ENCODE peak calls at places on chromosomes 5 and 9, in eight cellular contexts. One of them, this sample, is unnamed.
A peak's percentile ranks its signal among the peaks of the same experiment; 100 is the strongest.

GRCh38 chr9:113808391-113809191 is 67.5 kb upstream of the ZNF618 start:
- DNase-seq in choroid plexus epithelial cell: peak; percentile 76
- DNase-seq in adrenal gland: peak; percentile 86
- DNase-seq in CD8-positive, alpha-beta T cell: no peak
- DNase-seq in cardiac muscle cell: no peak
- DNase-seq in heart right ventricle: no peak
- DNase-seq in GM10248: peak; percentile 2
- DNase-seq in sigmoid colon: no peak
- DNase-seq in this sample: no peak

GRCh38 chr5:136200130-136200529 is 7.2 kb upstream of the SMIM32 start:
- DNase-seq in choroid plexus epithelial cell: no peak
- DNase-seq in adrenal gland: no peak
- DNase-seq in CD8-positive, alpha-beta T cell: no peak
- DNase-seq in cardiac muscle cell: no peak
- DNase-seq in heart right ventricle: no peak
- DNase-seq in GM10248: no peak
- DNase-seq in sigmoid colon: no peak
- DNase-seq in this sample: no peak

GRCh38 chr5:176882566-176882900 is 16.6 kb downstream of the HK3 start:
- DNase-seq in choroid plexus epithelial cell: no peak
- DNase-seq in adrenal gland: no peak
- DNase-seq in CD8-positive, alpha-beta T cell: no peak
- DNase-seq in cardiac muscle cell: no peak
- DNase-seq in heart right ventricle: no peak
- DNase-seq in GM10248: no peak
- DNase-seq in sigmoid colon: no peak
- DNase-seq in this sample: no peak

GRCh38 chr5:66653380-66653779 is 57.2 kb downstream of the MAST4 start:
- DNase-seq in choroid plexus epithelial cell: no peak
- DNase-seq in adrenal gland: peak; percentile 90
- DNase-seq in CD8-positive, alpha-beta T cell: no peak
- DNase-seq in cardiac muscle cell: no peak
- DNase-seq in heart right ventricle: no peak
- DNase-seq in GM10248: no peak
- DNase-seq in sigmoid colon: no peak
- DNase-seq in this sample: no peak

GRCh38 chr5:71887680-71888079 is 168.6 kb downstream of the CARTPT start:
- DNase-seq in choroid plexus epithelial cell: peak; percentile 96
- DNase-seq in adrenal gland: no peak
- DNase-seq in CD8-positive, alpha-beta T cell: no peak
- DNase-seq in cardiac muscle cell: peak; percentile 49
- DNase-seq in heart right ventricle: no peak
- DNase-seq in GM10248: peak; percentile 74
- DNase-seq in sigmoid colon: no peak
- DNase-seq in this sample: no peak

GRCh38 chr5:2166979-2167377 is 284.3 kb upstream of the IRX4 start:
- DNase-seq in choroid plexus epithelial cell: no peak
- DNase-seq in adrenal gland: no peak
- DNase-seq in CD8-positive, alpha-beta T cell: no peak
- DNase-seq in cardiac muscle cell: no peak
- DNase-seq in heart right ventricle: no peak
- DNase-seq in GM10248: no peak
- DNase-seq in sigmoid colon: no peak
- DNase-seq in this sample: no peak

GRCh38 chr5:90644132-90644531 is 85.5 kb downstream of the ADGRV1 start:
- DNase-seq in choroid plexus epithelial cell: no peak
- DNase-seq in adrenal gland: no peak
- DNase-seq in CD8-positive, alpha-beta T cell: no peak
- DNase-seq in cardiac muscle cell: no peak
- DNase-seq in heart right ventricle: no peak
- DNase-seq in GM10248: no peak
- DNase-seq in sigmoid colon: no peak
- DNase-seq in this sample: no peak

GRCh38 chr9:37002413-37003217 is 31.5 kb downstream of the PAX5 start:
- DNase-seq in choroid plexus epithelial cell: no peak
- DNase-seq in adrenal gland: no peak
- DNase-seq in CD8-positive, alpha-beta T cell: no peak
- DNase-seq in cardiac muscle cell: no peak
- DNase-seq in heart right ventricle: no peak
- DNase-seq in GM10248: no peak
- DNase-seq in sigmoid colon: no peak
- DNase-seq in this sample: no peak

GRCh38 chr5:159310492-159310891 is 19.8 kb downstream of the IL12B start:
- DNase-seq in choroid plexus epithelial cell: peak; percentile 58
- DNase-seq in adrenal gland: no peak
- DNase-seq in CD8-positive, alpha-beta T cell: peak; percentile 17
- DNase-seq in cardiac muscle cell: peak; percentile 26
- DNase-seq in heart right ventricle: no peak
- DNase-seq in GM10248: no peak
- DNase-seq in sigmoid colon: no peak
- DNase-seq in this sample: no peak

GRCh38 chr9:121288874-121289553 is 21.1 kb downstream of the GSN start:
- DNase-seq in choroid plexus epithelial cell: peak; percentile 90
- DNase-seq in adrenal gland: peak; percentile 88
- DNase-seq in CD8-positive, alpha-beta T cell: no peak
- DNase-seq in cardiac muscle cell: peak; percentile 78
- DNase-seq in heart right ventricle: peak; percentile 69
- DNase-seq in GM10248: no peak
- DNase-seq in sigmoid colon: peak; percentile 94
- DNase-seq in this sample: peak; percentile 45

GRCh38 chr9:12625844-12626243 is 67.3 kb upstream of the TYRP1 start:
- DNase-seq in choroid plexus epithelial cell: no peak
- DNase-seq in adrenal gland: no peak
- DNase-seq in CD8-positive, alpha-beta T cell: no peak
- DNase-seq in cardiac muscle cell: no peak
- DNase-seq in heart right ventricle: no peak
- DNase-seq in GM10248: no peak
- DNase-seq in sigmoid colon: no peak
- DNase-seq in this sample: no peak

GRCh38 chr5:128475693-128476092 is 62.4 kb downstream of the FBN2 start:
- DNase-seq in choroid plexus epithelial cell: no peak
- DNase-seq in adrenal gland: no peak
- DNase-seq in CD8-positive, alpha-beta T cell: no peak
- DNase-seq in cardiac muscle cell: no peak
- DNase-seq in heart right ventricle: no peak
- DNase-seq in GM10248: no peak
- DNase-seq in sigmoid colon: no peak
- DNase-seq in this sample: no peak

DNA sequence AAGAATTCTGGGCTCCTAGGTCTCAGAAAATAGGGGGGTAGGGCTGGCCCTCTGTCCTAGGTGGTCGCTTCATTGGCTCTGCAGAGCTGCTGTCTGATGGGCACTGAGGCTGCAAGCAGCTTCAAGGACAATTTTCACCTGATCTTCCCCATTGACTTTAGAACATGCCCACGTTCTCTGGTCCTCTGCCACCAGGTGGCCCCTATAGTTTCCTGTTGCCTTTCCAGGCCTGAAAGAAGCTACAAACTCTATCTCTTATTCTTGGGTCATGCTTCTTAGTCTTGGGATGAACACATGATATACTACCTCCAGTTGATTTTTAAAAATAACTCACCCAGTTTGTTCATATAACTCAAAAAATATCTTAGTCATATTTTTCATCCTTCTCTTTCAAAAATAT is 26.3 kb downstream of the SPZ1 start:
- DNase-seq in choroid plexus epithelial cell: peak; percentile 47
- DNase-seq in adrenal gland: no peak
- DNase-seq in CD8-positive, alpha-beta T cell: peak; percentile 22
- DNase-seq in cardiac muscle cell: peak; percentile 34
- DNase-seq in heart right ventricle: no peak
- DNase-seq in GM10248: peak; percentile 48
- DNase-seq in sigmoid colon: no peak
- DNase-seq in this sample: no peak
- TF ChIP-seq CTCF in choroid plexus epithelial cell: peak; percentile 63
- TF ChIP-seq CTCF in adrenal gland: peak; percentile 13
- TF ChIP-seq CTCF in CD8-positive, alpha-beta T cell: no peak
- TF ChIP-seq CTCF in cardiac muscle cell: peak; percentile 35
- TF ChIP-seq CTCF in heart right ventricle: no peak
- TF ChIP-seq CTCF in GM10248: peak; percentile 40
- TF ChIP-seq CTCF in sigmoid colon: no peak
- TF ChIP-seq CTCF in this sample: no peak

DNA sequence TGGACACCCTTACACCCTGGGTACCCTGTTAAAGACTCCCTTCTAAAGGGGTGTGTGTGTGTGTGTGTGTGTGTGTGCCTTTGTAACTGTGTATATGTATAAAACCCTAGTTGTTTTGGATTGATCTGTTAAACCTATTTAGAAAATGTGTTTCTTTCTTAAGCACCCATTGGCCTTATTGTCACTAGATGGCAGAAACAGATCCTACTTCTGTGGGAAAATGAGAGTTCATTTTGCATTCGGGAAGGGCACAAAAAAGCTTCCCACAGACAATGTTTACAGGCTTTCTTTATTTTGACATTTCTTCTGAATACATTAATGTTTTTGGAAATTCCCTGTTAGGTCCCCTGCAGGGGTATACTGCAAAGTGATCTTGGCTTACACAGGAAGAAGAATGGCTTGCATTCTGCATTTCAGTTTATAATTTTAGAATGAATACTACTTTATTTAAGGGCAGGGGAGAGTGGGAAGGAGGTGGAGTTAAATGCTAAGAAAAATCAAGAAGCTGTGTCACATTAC is 481.8 kb upstream of the ARRDC3 start:
- DNase-seq in choroid plexus epithelial cell: peak; percentile 11
- DNase-seq in adrenal gland: no peak
- DNase-seq in CD8-positive, alpha-beta T cell: no peak
- DNase-seq in cardiac muscle cell: no peak
- DNase-seq in heart right ventricle: no peak
- DNase-seq in GM10248: no peak
- DNase-seq in sigmoid colon: no peak
- DNase-seq in this sample: no peak
- TF ChIP-seq CTCF in choroid plexus epithelial cell: no peak
- TF ChIP-seq CTCF in adrenal gland: no peak
- TF ChIP-seq CTCF in CD8-positive, alpha-beta T cell: no peak
- TF ChIP-seq CTCF in cardiac muscle cell: no peak
- TF ChIP-seq CTCF in heart right ventricle: no peak
- TF ChIP-seq CTCF in GM10248: no peak
- TF ChIP-seq CTCF in sigmoid colon: no peak
- TF ChIP-seq CTCF in this sample: no peak

GRCh38 chr9:108760841-108761240 is 94.9 kb downstream of the ACTL7B start:
- DNase-seq in choroid plexus epithelial cell: no peak
- DNase-seq in adrenal gland: no peak
- DNase-seq in CD8-positive, alpha-beta T cell: no peak
- DNase-seq in cardiac muscle cell: no peak
- DNase-seq in heart right ventricle: no peak
- DNase-seq in GM10248: no peak
- DNase-seq in sigmoid colon: no peak
- DNase-seq in this sample: no peak

GRCh38 chr9:108759835-108760234 is 96.0 kb downstream of the ACTL7B start:
- DNase-seq in choroid plexus epithelial cell: no peak
- DNase-seq in adrenal gland: no peak
- DNase-seq in CD8-positive, alpha-beta T cell: no peak
- DNase-seq in cardiac muscle cell: no peak
- DNase-seq in heart right ventricle: no peak
- DNase-seq in GM10248: no peak
- DNase-seq in sigmoid colon: no peak
- DNase-seq in this sample: no peak

GRCh38 chr9:108755979-108756378 is 99.8 kb downstream of the ACTL7B start:
- DNase-seq in choroid plexus epithelial cell: no peak
- DNase-seq in adrenal gland: no peak
- DNase-seq in CD8-positive, alpha-beta T cell: no peak
- DNase-seq in cardiac muscle cell: no peak
- DNase-seq in heart right ventricle: no peak
- DNase-seq in GM10248: no peak
- DNase-seq in sigmoid colon: no peak
- DNase-seq in this sample: no peak

GRCh38 chr9:108759399-108759798 is 96.4 kb downstream of the ACTL7B start:
- DNase-seq in choroid plexus epithelial cell: no peak
- DNase-seq in adrenal gland: no peak
- DNase-seq in CD8-positive, alpha-beta T cell: no peak
- DNase-seq in cardiac muscle cell: no peak
- DNase-seq in heart right ventricle: no peak
- DNase-seq in GM10248: no peak
- DNase-seq in sigmoid colon: no peak
- DNase-seq in this sample: no peak

GRCh38 chr9:108756746-108757490 is 98.9 kb downstream of the ACTL7B start:
- DNase-seq in choroid plexus epithelial cell: peak; percentile 14
- DNase-seq in adrenal gland: no peak
- DNase-seq in CD8-positive, alpha-beta T cell: no peak
- DNase-seq in cardiac muscle cell: no peak
- DNase-seq in heart right ventricle: no peak
- DNase-seq in GM10248: no peak
- DNase-seq in sigmoid colon: no peak
- DNase-seq in this sample: no peak
- TF ChIP-seq CTCF in choroid plexus epithelial cell: peak; percentile 54
- TF ChIP-seq CTCF in adrenal gland: no peak
- TF ChIP-seq CTCF in CD8-positive, alpha-beta T cell: no peak
- TF ChIP-seq CTCF in cardiac muscle cell: peak; percentile 32
- TF ChIP-seq CTCF in heart right ventricle: no peak
- TF ChIP-seq CTCF in GM10248: no peak
- TF ChIP-seq CTCF in sigmoid colon: no peak
- TF ChIP-seq CTCF in this sample: no peak

GRCh38 chr5:117326997-117327396 is 752.4 kb upstream of the SEMA6A start:
- DNase-seq in choroid plexus epithelial cell: no peak
- DNase-seq in adrenal gland: no peak
- DNase-seq in CD8-positive, alpha-beta T cell: no peak
- DNase-seq in cardiac muscle cell: no peak
- DNase-seq in heart right ventricle: no peak
- DNase-seq in GM10248: no peak
- DNase-seq in sigmoid colon: no peak
- DNase-seq in this sample: no peak
- TF ChIP-seq CTCF in choroid plexus epithelial cell: no peak
- TF ChIP-seq CTCF in adrenal gland: no peak
- TF ChIP-seq CTCF in CD8-positive, alpha-beta T cell: no peak
- TF ChIP-seq CTCF in cardiac muscle cell: no peak
- TF ChIP-seq CTCF in heart right ventricle: no peak
- TF ChIP-seq CTCF in GM10248: no peak
- TF ChIP-seq CTCF in sigmoid colon: no peak
- TF ChIP-seq CTCF in this sample: no peak

DNA sequence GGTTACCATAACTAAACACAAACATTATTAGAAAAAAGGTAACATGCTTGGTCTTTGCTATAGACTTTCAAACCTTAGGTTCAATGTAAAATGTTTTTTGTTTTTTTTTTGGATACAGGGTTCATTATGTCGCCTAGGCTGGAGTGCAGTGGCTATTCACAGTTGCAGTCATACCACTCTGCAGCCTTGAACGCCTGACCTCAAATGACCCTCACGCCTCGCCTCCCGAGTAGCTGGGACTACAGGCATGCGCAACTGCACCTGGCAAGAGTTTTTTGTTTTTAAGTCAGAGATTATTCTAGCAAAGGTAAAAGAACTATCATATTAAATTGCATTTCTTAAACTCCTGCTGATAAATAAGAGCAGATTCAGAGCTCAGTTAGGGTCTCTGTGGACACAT is 55.1 kb upstream of the NR5A1 start:
- DNase-seq in choroid plexus epithelial cell: no peak
- DNase-seq in adrenal gland: peak; percentile 50
- DNase-seq in CD8-positive, alpha-beta T cell: no peak
- DNase-seq in cardiac muscle cell: peak; percentile 39
- DNase-seq in heart right ventricle: peak; percentile 30
- DNase-seq in GM10248: no peak
- DNase-seq in sigmoid colon: no peak
- DNase-seq in this sample: no peak
- TF ChIP-seq CTCF in choroid plexus epithelial cell: no peak
- TF ChIP-seq CTCF in adrenal gland: no peak
- TF ChIP-seq CTCF in CD8-positive, alpha-beta T cell: no peak
- TF ChIP-seq CTCF in cardiac muscle cell: no peak
- TF ChIP-seq CTCF in heart right ventricle: no peak
- TF ChIP-seq CTCF in GM10248: no peak
- TF ChIP-seq CTCF in sigmoid colon: no peak
- TF ChIP-seq CTCF in this sample: no peak